ENCODE peak calls at places on chromosomes 7 and 10, in five cellular contexts. V, N, A, R and J are unnamed samples. For H3K27me3, the result is how much of the 10 kb centered on the place peaks cover.

GRCh38 chr7:40545739-40546138 is 410.9 kb downstream of the SUGCT start:
- DNase-seq in N (no peak), R (no peak), A (no peak), V (no peak), J (no peak)

GRCh38 chr7:33054261-33054964 is 8.2 kb downstream of the NT5C3A start:
- DNase-seq in A (no peak), R (no peak), V (no peak), N (peak), J (no peak)

GRCh38 chr10:4264466-4264865 is 479.5 kb upstream of the KLF6 start:
- DNase-seq in A (no peak), N (no peak), R (no peak), V (no peak), J (peak)

GRCh38 chr7:135088566-135088965 is 59.3 kb upstream of the TMEM140 start:
- DNase-seq in V (no peak), N (no peak), A (no peak), R (no peak), J (no peak)

GRCh38 chr7:27146491-27147210 is 923 bp downstream of the HOXA6 start:
- DNase-seq in V (no peak), R (no peak), N (no peak), A (no peak), J (no peak)

GRCh38 chr10:71263376-71263775 is 51.0 kb downstream of the UNC5B start:
- DNase-seq in R (no peak), A (no peak), N (no peak), V (no peak), J (no peak)

GRCh38 chr7:113143486-113144257 is 25.3 kb upstream of the SMIM30 start:
- DNase-seq in R (no peak), N (no peak), V (no peak), A (no peak), J (no peak)

GRCh38 chr10:73398024-73398423 is 15.8 kb downstream of the ANXA7 start:
- DNase-seq in V (no peak), A (no peak), N (no peak), R (no peak), J (no peak)

GRCh38 chr10:110993024-110993693 is 73.8 kb downstream of the SHOC2 start:
- DNase-seq in V (no peak), A (no peak), R (peak), N (peak), J (no peak)

GRCh38 chr7:50727711-50728110 is 55.0 kb downstream of the GRB10 start:
- DNase-seq in N (no peak), V (no peak), R (no peak), A (no peak), J (peak)

GRCh38 chr10:74244097-74244685 is 93.2 kb downstream of the ADK start:
- DNase-seq in R (peak), V (no peak), A (peak), N (peak), J (peak)

GRCh38 chr10:4296165-4296564 is 511.2 kb upstream of the KLF6 start:
- DNase-seq in R (no peak), V (no peak), N (no peak), A (peak), J (no peak)

GRCh38 chr7:141700848-141701371 is 1.1 kb downstream of the DENND11 start:
- DNase-seq in V (no peak), R (peak), A (no peak), N (no peak), J (peak)

GRCh38 chr7:29285451-29285807 is 90.9 kb downstream of the CHN2 start:
- DNase-seq in N (peak), V (no peak), A (no peak), R (peak), J (peak)

GRCh38 chr10:58796834-58797233 is 284.2 kb downstream of the BICC1 start:
- DNase-seq in N (peak), R (no peak), V (no peak), A (no peak), J (peak)
- H3K4me3 ChIP-seq in N (no peak), R (no peak), V (no peak), A (peak), J (no peak)

DNA sequence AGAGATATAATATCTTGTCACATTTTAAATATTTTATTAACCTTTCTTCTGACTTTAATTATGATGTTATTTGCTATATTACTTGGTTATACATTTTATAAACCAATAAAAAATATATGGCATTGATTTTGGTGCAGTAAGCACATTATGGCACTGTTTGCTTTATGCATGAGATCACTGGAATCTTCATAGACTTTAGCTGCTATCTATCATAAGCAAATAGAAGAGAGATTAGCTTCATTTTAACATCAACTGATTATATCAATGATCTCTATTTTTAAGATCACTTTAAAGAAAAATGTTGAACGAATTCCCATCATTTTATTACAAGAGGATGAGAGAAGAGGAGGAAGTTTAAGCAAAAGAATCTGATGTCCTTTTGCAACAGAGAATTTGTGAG is 58.6 kb upstream of the CDK1 start:
- DNase-seq in V (no peak), A (no peak), N (no peak), R (no peak), J (no peak)
- H3K27me3 ChIP-seq in V (under half), A (under half), N (under half), R (under half), J (under half)

GRCh38 chr7:37920619-37921339 is at the start of gene EPDR1:
- DNase-seq in V (no peak), R (peak), N (no peak), A (peak), J (peak)
- H3K14ac ChIP-seq in V (no peak), R (peak), N (no peak), A (peak), J (no peak)

DNA sequence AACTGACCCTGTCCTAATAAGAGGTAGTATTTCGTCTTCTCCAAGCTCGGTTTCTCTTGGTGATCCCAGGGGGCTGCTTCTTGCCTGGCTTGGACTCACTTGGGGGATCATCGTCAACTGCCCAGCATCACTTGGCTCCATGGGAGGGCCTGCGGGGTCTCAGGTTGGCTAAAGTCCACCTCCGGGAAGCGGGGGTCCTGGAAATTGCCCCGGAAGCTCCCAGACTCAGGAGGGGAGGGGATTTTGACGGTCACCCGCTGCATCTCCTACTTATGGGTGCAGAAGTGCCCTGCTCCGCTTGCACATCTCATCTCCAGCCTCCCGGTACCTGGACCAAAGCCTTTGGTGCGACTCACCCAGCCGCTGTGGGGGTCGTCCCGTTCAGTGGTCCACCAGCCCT is 18.7 kb downstream of the KCNK18 start:
- DNase-seq in V (no peak), R (no peak), A (no peak), N (no peak), J (no peak)
- H3K4me3 ChIP-seq in V (no peak), R (peak), A (peak), N (no peak), J (peak)

GRCh38 chr10:101906586-101907183 is 63.1 kb upstream of the KCNIP2 start:
- DNase-seq in A (no peak), N (no peak), V (no peak), R (no peak), J (peak)
- H3K27me3 ChIP-seq in A (under half), N (under half), V (under half), R (under half), J (under half)

DNA sequence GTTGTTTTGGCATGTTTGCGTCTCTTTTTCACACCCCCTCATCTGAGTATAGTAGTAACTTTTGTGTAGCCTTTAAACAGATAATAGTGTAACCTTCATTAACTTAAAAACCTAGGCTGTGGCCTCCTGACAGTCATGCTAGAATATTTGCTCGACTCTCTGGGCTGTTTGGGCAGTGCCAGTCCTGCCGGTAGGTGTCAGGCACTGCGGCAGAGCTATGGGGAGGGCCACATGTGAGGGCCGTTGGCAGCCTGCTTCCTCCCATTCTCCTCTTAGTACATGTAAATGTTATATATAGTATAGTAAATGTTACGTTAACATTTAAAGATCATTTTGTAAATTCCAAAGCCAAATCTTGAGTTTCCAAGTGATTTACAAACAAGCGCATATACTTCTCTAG is 26.1 kb downstream of the BCCIP start:
- DNase-seq in A (no peak), V (no peak), N (no peak), R (no peak), J (no peak)
- H3K14ac ChIP-seq in A (no peak), V (no peak), N (no peak), R (no peak), J (no peak)

GRCh38 chr7:127438836-127439235 is 46.3 kb upstream of the ZNF800 start:
- DNase-seq in V (no peak), R (no peak), A (no peak), N (no peak), J (peak)

GRCh38 chr7:127440206-127440605 is 47.7 kb upstream of the ZNF800 start:
- DNase-seq in N (no peak), A (no peak), V (no peak), R (no peak), J (peak)

GRCh38 chr7:127437772-127438330 is 45.3 kb upstream of the ZNF800 start:
- DNase-seq in N (peak), V (no peak), A (no peak), R (peak), J (peak)

DNA sequence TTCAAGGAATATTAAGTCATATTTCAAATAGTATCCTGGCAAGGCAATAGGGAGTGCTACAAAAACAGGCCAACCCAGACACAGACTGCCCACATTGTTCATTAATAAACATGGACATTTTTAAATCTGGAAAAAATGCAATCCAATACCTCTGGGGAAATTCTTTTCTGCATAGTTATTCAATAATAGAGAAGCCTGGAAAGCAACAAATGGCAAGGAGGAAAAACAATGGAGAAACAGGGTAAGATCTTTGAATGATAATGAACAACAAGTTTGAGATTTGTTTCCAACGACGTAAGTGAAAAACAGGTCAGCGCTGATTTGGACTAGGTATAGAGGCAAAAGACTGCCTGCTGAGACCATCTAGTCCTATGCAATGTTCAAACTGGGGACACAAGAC is 44.7 kb upstream of the ZNF800 start:
- DNase-seq in N (no peak), V (no peak), R (no peak), A (no peak), J (peak)
- H3K4me3 ChIP-seq in N (no peak), V (no peak), R (no peak), A (no peak), J (no peak)

GRCh38 chr7:155496267-155497005 is 38.5 kb downstream of the EN2 start:
- DNase-seq in V (no peak), A (no peak), R (no peak), N (no peak), J (no peak)

GRCh38 chr7:155495440-155496248 is 37.7 kb downstream of the EN2 start:
- DNase-seq in N (no peak), R (no peak), A (no peak), V (no peak), J (no peak)

GRCh38 chr7:155491812-155492211 is 33.9 kb downstream of the EN2 start:
- DNase-seq in N (no peak), A (no peak), R (no peak), V (no peak), J (no peak)

GRCh38 chr7:155493744-155494538 is 36.0 kb downstream of the EN2 start:
- DNase-seq in V (no peak), R (no peak), A (no peak), N (no peak), J (no peak)

DNA sequence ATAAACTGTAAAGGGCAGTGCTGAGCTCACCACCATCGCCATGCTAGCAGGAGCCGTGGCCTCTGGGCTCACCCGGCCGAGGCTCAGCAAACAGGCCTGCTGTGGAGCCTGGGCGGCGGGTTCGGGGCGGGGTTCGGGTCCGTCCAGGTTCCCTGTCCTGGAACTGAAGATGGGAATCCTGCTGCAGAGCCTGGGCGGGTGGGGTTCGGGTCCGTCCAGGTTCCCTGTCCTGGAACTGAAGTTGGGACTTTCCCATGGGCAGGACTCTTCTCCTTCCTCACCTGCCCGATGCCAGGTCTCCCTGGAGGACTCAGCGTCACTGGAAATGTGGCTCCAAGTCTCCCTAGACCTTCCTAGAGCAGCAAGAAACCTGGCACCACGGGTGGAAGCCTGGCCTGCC is 36.6 kb downstream of the EN2 start:
- DNase-seq in R (no peak), A (no peak), V (no peak), N (no peak), J (no peak)
- H3K27me3 ChIP-seq in R (half or more), A (under half), V (half or more), N (under half), J (under half)

GRCh38 chr7:132328047-132328620 is 248.1 kb downstream of the PLXNA4 start:
- DNase-seq in R (no peak), N (no peak), V (no peak), A (no peak), J (no peak)
- H3K14ac ChIP-seq in R (no peak), N (no peak), V (no peak), A (no peak), J (no peak)